ENCODE peak calls at places on chromosome 13, in six cellular contexts. S, X, F, B, W and D are unnamed samples.

GRCh38 chr13:94251801-94252200 is 227.7 kb downstream of the DCT start:
- DNase-seq in F (no peak), W (no peak), B (no peak), S (no peak), X (no peak), D (no peak)

GRCh38 chr13:40345654-40346372 is 320.6 kb downstream of the FOXO1 start:
- DNase-seq in X (peak; percentile 20), S (no peak), W (no peak), B (no peak), F (no peak), D (no peak)

GRCh38 chr13:75480691-75481175 is 1.2 kb downstream of the TBC1D4 start:
- DNase-seq in F (peak; percentile 87), W (peak; percentile 86), X (peak; percentile 79), B (peak; percentile 57), S (peak; percentile 84), D (no peak)

GRCh38 chr13:55577082-55577846 is 1563.5 kb upstream of the PRR20A start:
- DNase-seq in W (no peak), X (peak; percentile 67), F (no peak), S (no peak), B (no peak), D (no peak)

GRCh38 chr13:79833972-79834371 is 353.0 kb downstream of the NDFIP2 start:
- DNase-seq in W (no peak), F (no peak), S (no peak), X (no peak), B (no peak), D (no peak)

GRCh38 chr13:109941951-109942350 is 155.6 kb upstream of the IRS2 start:
- DNase-seq in F (no peak), S (no peak), B (no peak), X (no peak), W (peak; percentile 23), D (no peak)

GRCh38 chr13:28527629-28528028 is 32.7 kb upstream of the FLT1 start:
- DNase-seq in B (no peak), S (peak; percentile 79), W (no peak), F (peak; percentile 59), X (no peak), D (no peak)

GRCh38 chr13:66225071-66225470 is 1005.1 kb downstream of the PCDH9 start:
- DNase-seq in S (no peak), B (no peak), X (peak; percentile 90), W (no peak), F (no peak), D (no peak)

GRCh38 chr13:40432018-40432978 is 234.1 kb downstream of the FOXO1 start:
- DNase-seq in X (no peak), B (no peak), S (no peak), F (no peak), W (no peak), D (no peak)

GRCh38 chr13:28792992-28793391 is 27.1 kb upstream of the MTUS2 start:
- DNase-seq in S (no peak), W (peak; percentile 6), X (no peak), B (peak; percentile 58), F (no peak), D (no peak)

GRCh38 chr13:75870397-75870801 is 234.3 kb downstream of the LMO7 start:
- DNase-seq in B (peak; percentile 32), S (no peak), F (no peak), W (no peak), X (no peak), D (no peak)

GRCh38 chr13:33257786-33258185 is 27.8 kb downstream of the STARD13 start:
- DNase-seq in B (no peak), S (no peak), W (no peak), F (no peak), X (no peak), D (no peak)
- H3K27ac ChIP-seq in B (no peak overlapping the region), S (peak overlapping the region; percentile 11), W (no peak overlapping the region), F (no peak overlapping the region), X (no peak overlapping the region), D (no peak overlapping the region)

GRCh38 chr13:49258097-49258796 is 10.5 kb downstream of the CDADC1 start:
- DNase-seq in F (no peak), S (no peak), B (no peak), W (no peak), X (no peak), D (no peak)
- H3K4me3 ChIP-seq in F (peak overlapping the region; percentile 40), S (peak overlapping the region; percentile 9), B (peak overlapping the region; percentile 71), W (no peak overlapping the region), X (no peak overlapping the region), D (peak overlapping the region; percentile 53)

GRCh38 chr13:49023441-49023840 is 47.7 kb downstream of the FNDC3A start:
- DNase-seq in S (no peak), X (no peak), B (peak; percentile 34), W (peak; percentile 67), F (no peak), D (no peak)

GRCh38 chr13:49020328-49020727 is 44.6 kb downstream of the FNDC3A start:
- DNase-seq in W (no peak), S (no peak), F (no peak), X (no peak), B (no peak), D (no peak)

GRCh38 chr13:49020940-49021548 is 45.3 kb downstream of the FNDC3A start:
- DNase-seq in F (no peak), W (peak; percentile 62), B (no peak), S (no peak), X (peak; percentile 59), D (no peak)

GRCh38 chr13:49021953-49022352 is 46.2 kb downstream of the FNDC3A start:
- DNase-seq in X (no peak), F (no peak), S (no peak), B (no peak), W (no peak), D (no peak)

GRCh38 chr13:49022472-49023144 is 46.9 kb downstream of the FNDC3A start:
- DNase-seq in W (peak; percentile 19), S (no peak), B (no peak), X (no peak), F (no peak), D (no peak)
- H3K27ac ChIP-seq in W (peak overlapping the region; percentile 54), S (no peak overlapping the region), B (peak overlapping the region; percentile 54), X (no peak overlapping the region), F (no peak overlapping the region), D (no peak overlapping the region)

GRCh38 chr13:113608246-113608635 is 23.7 kb downstream of the TFDP1 start:
- DNase-seq in W (no peak), B (no peak), F (no peak), S (peak; percentile 76), X (no peak), D (no peak)
- H3K4me3 ChIP-seq in W (no peak overlapping the region), B (no peak overlapping the region), F (no peak overlapping the region), S (no peak overlapping the region), X (no peak overlapping the region), D (no peak overlapping the region)

GRCh38 chr13:98651716-98652115 is 74.8 kb upstream of the STK24 start:
- DNase-seq in W (no peak), B (no peak), X (no peak), F (no peak), S (no peak), D (no peak)

GRCh38 chr13:98652721-98653470 is 76.0 kb upstream of the STK24 start:
- DNase-seq in W (no peak), B (no peak), F (no peak), X (no peak), S (no peak), D (no peak)

GRCh38 chr13:98648676-98649075 is 71.8 kb upstream of the STK24 start:
- DNase-seq in B (no peak), W (no peak), F (no peak), X (no peak), S (no peak), D (no peak)

GRCh38 chr13:98649861-98650260 is 73.0 kb upstream of the STK24 start:
- DNase-seq in S (no peak), W (no peak), F (no peak), X (no peak), B (no peak), D (no peak)

DNA sequence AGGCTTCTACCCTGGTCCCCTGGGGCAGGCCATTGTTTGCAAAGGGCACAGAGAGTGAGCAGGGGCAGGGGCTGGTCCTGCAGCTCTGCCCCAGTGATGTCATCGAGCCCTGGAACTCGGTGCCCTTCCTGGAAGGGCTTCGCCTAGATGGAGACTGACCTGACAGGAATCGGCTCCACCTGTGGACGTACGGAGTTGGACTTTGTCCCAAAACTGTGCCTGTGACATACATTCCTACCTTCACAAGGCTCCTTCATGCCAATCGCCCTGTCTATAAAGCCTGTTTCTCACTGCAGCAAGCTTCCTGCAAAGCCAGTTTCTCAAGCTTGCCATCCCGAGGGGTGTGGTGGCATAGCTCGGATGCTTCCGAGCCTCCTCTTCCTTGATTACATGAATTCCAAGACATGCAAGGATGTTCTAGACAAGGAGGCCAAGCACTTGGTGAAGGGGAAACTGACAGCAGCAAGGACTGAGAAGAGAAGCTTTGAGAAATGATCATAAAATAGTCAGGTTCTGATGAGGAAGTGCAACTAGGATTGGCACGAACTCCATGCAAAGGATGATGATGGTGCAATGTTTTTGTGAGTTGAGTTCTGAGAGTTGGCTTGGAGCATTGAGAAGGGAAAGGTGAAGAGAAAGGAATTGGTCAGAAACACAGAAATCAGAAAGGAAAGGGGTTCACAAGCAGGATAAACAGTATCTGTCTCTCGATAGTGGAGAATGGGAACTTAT is 73.6 kb upstream of the STK24 start:
- DNase-seq in S (no peak), B (no peak), W (no peak), F (peak; percentile 60), X (peak; percentile 45), D (no peak)
- H3K27ac ChIP-seq in S (no peak overlapping the region), B (no peak overlapping the region), W (no peak overlapping the region), F (no peak overlapping the region), X (no peak overlapping the region), D (no peak overlapping the region)

DNA sequence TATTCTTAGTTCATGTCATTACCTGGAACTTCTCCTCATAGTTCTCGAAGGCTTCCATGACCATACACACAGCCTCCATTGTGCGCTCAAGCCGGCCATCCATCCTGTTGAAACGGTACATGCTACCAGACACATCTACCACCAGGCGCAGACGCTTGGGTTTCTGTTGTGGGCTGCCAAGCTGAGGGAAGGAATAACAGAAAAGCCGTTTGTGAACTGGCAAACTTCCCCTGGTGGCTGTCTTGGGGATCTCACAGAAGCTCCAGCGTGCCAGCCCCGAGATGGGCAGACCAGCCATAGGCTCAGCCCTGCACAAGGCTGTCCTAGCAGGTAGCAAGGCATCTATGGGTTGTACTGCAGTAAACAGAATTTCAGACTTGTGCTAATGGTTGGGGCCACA is 130.1 kb downstream of the RGCC start:
- DNase-seq in B (no peak), S (no peak), X (peak; percentile 45), F (no peak), W (no peak), D (peak; percentile 0)
- H3K4me3 ChIP-seq in B (no peak overlapping the region), S (no peak overlapping the region), X (no peak overlapping the region), F (no peak overlapping the region), W (no peak overlapping the region), D (no peak overlapping the region)

GRCh38 chr13:48750588-48751383 is 97.1 kb downstream of the CYSLTR2 start:
- DNase-seq in W (no peak), F (no peak), X (no peak), B (peak; percentile 23), S (no peak), D (no peak)

GRCh38 chr13:48749144-48749543 is 95.4 kb downstream of the CYSLTR2 start:
- DNase-seq in S (no peak), X (no peak), B (peak; percentile 90), F (no peak), W (peak; percentile 75), D (no peak)

GRCh38 chr13:48746816-48747215 is 93.1 kb downstream of the CYSLTR2 start:
- DNase-seq in F (no peak), S (no peak), X (no peak), W (no peak), B (no peak), D (no peak)

GRCh38 chr13:48748681-48749080 is 95.0 kb downstream of the CYSLTR2 start:
- DNase-seq in X (no peak), B (peak; percentile 59), W (no peak), S (no peak), F (no peak), D (no peak)

GRCh38 chr13:48749699-48750473 is 96.2 kb downstream of the CYSLTR2 start:
- DNase-seq in S (peak; percentile 83), X (peak; percentile 89), W (peak; percentile 99), B (peak; percentile 99), F (peak; percentile 65), D (peak; percentile 25)
- H3K27ac ChIP-seq in S (peak overlapping the region; percentile 13), X (no peak overlapping the region), W (peak overlapping the region; percentile 82), B (peak overlapping the region; percentile 82), F (no peak overlapping the region), D (no peak overlapping the region)